ENCODE peak calls at places on chromosomes 7 and 10, in seven cellular contexts. C, M, X, P, Q, T and B are unnamed samples.

GRCh38 chr7:78149787-78150186 is 351.2 kb downstream of the PHTF2 start:
- DNase-seq in C (no peak), M (no peak), X (no peak), P (no peak), Q (no peak), T (no peak), B (no peak)

GRCh38 chr10:32253300-32253699 is 93.7 kb downstream of the EPC1 start:
- DNase-seq in C (peak; percentile 23), M (no peak), X (no peak), P (no peak), Q (no peak), T (no peak), B (no peak)

GRCh38 chr10:53477313-53477675 is 704.7 kb upstream of the MBL2 start:
- DNase-seq in C (no peak), M (no peak), X (no peak), P (no peak), Q (no peak), T (no peak), B (no peak)

GRCh38 chr7:73650524-73650923 is 17.1 kb upstream of the VPS37D start:
- DNase-seq in C (no peak), M (no peak), X (no peak), P (no peak), Q (no peak), T (no peak), B (no peak)

GRCh38 chr10:122498521-122498920 is 37.2 kb downstream of the HTRA1 start:
- DNase-seq in C (no peak), M (no peak), X (no peak), P (peak; percentile 47), Q (no peak), T (no peak), B (no peak)

GRCh38 chr10:86176850-86177249 is 189.7 kb downstream of the GRID1 start:
- DNase-seq in C (no peak), M (no peak), X (no peak), P (no peak), Q (no peak), T (no peak), B (no peak)

GRCh38 chr10:132133449-132134291 is 53.1 kb upstream of the DPYSL4 start:
- DNase-seq in C (no peak), M (no peak), X (no peak), P (no peak), Q (no peak), T (no peak), B (no peak)

GRCh38 chr10:5071411-5072198 is 22.6 kb upstream of the AKR1C3 start:
- DNase-seq in C (peak; percentile 99), M (peak; percentile 11), X (no peak), P (peak; percentile 16), Q (no peak), T (no peak), B (no peak)

GRCh38 chr7:8018961-8019360 is 50.4 kb downstream of the GLCCI1 start:
- DNase-seq in C (no peak), M (no peak), X (no peak), P (no peak), Q (no peak), T (no peak), B (no peak)

GRCh38 chr7:38334163-38334562 is 60.7 kb upstream of the TARP start:
- DNase-seq in C (no peak), M (no peak), X (no peak), P (no peak), Q (no peak), T (no peak), B (no peak)

GRCh38 chr10:4008676-4009382 is 223.8 kb upstream of the KLF6 start:
- DNase-seq in C (no peak), M (no peak), X (no peak), P (no peak), Q (no peak), T (no peak), B (no peak)

GRCh38 chr10:13272164-13272571 is 27.7 kb downstream of the PHYH start:
- DNase-seq in C (no peak), M (peak; percentile 68), X (no peak), P (peak; percentile 74), Q (no peak), T (no peak), B (no peak)

GRCh38 chr10:133394801-133395221 is 854 bp downstream of the MTG1 start:
- DNase-seq in C (no peak), M (peak; percentile 2), X (no peak), P (no peak), Q (no peak), T (no peak), B (no peak)

GRCh38 chr10:78952686-78953085 is 116.1 kb upstream of the ZMIZ1 start:
- DNase-seq in C (no peak), M (no peak), X (no peak), P (no peak), Q (no peak), T (peak; percentile 71), B (no peak)

GRCh38 chr10:118850418-118851061 is 95.8 kb upstream of the CACUL1 start:
- DNase-seq in C (peak; percentile 74), M (peak; percentile 22), X (peak; percentile 20), P (no peak), Q (peak; percentile 56), T (no peak), B (peak; percentile 58)

GRCh38 chr7:122756860-122757259 is 54.1 kb upstream of the RNF148 start:
- DNase-seq in C (no peak), M (no peak), X (no peak), P (no peak), Q (no peak), T (no peak), B (no peak)

GRCh38 chr10:122139226-122139625 is 131.9 kb upstream of the BTBD16 start:
- DNase-seq in C (no peak), M (no peak), X (no peak), P (no peak), Q (no peak), T (no peak), B (no peak)

GRCh38 chr7:33745934-33746333 is 159.4 kb upstream of the BMPER start:
- DNase-seq in C (no peak), M (no peak), X (no peak), P (no peak), Q (no peak), T (no peak), B (no peak)

GRCh38 chr10:117184821-117185220 is 12.5 kb upstream of the KCNK18 start:
- DNase-seq in C (no peak), M (no peak), X (no peak), P (no peak), Q (no peak), T (no peak), B (no peak)

GRCh38 chr10:132319853-132320669 is 11.9 kb upstream of the LRRC27 start:
- DNase-seq in C (peak; percentile 92), M (no peak), X (no peak), P (no peak), Q (no peak), T (peak; percentile 46), B (peak; percentile 34)

GRCh38 chr10:3468919-3469638 is 296.5 kb upstream of the PITRM1 start:
- DNase-seq in C (peak; percentile 79), M (no peak), X (no peak), P (no peak), Q (no peak), T (peak; percentile 24), B (peak; percentile 37)

GRCh38 chr10:52903397-52903938 is 130.9 kb upstream of the MBL2 start:
- DNase-seq in C (no peak), M (no peak), X (no peak), P (no peak), Q (no peak), T (no peak), B (no peak)

GRCh38 chr7:66352071-66352470 is 146.9 kb downstream of the TPST1 start:
- DNase-seq in C (no peak), M (no peak), X (no peak), P (no peak), Q (no peak), T (no peak), B (no peak)

GRCh38 chr7:135964791-135965190 is 12.4 kb downstream of the MTPN start:
- DNase-seq in C (no peak), M (no peak), X (no peak), P (no peak), Q (no peak), T (no peak), B (no peak)

GRCh38 chr10:93573051-93573909 is 6.8 kb downstream of the FFAR4 start:
- DNase-seq in C (no peak), M (no peak), X (no peak), P (peak; percentile 31), Q (no peak), T (no peak), B (no peak)

GRCh38 chr10:127364034-127364433 is 167.6 kb upstream of the INSYN2A start:
- DNase-seq in C (no peak), M (no peak), X (no peak), P (no peak), Q (no peak), T (no peak), B (no peak)

GRCh38 chr10:69335613-69336012 is 57.3 kb downstream of the HK1 start:
- DNase-seq in C (no peak), M (no peak), X (no peak), P (no peak), Q (no peak), T (no peak), B (no peak)

GRCh38 chr7:7707756-7708310 is 10.6 kb downstream of the RPA3 start:
- DNase-seq in C (no peak), M (no peak), X (no peak), P (no peak), Q (no peak), T (no peak), B (no peak)

GRCh38 chr10:71212249-71213126 is at the start of gene UNC5B:
- DNase-seq in C (peak; percentile 80), M (peak; percentile 93), X (peak; percentile 10), P (peak; percentile 91), Q (peak; percentile 43), T (no peak), B (peak; percentile 38)

GRCh38 chr10:30036341-30036740 is 23.0 kb downstream of the JCAD start:
- DNase-seq in C (no peak), M (no peak), X (no peak), P (no peak), Q (no peak), T (no peak), B (no peak)

GRCh38 chr7:80467069-80467468 is 44.8 kb downstream of the GNAT3 start:
- DNase-seq in C (peak; percentile 38), M (no peak), X (no peak), P (no peak), Q (no peak), T (no peak), B (no peak)

GRCh38 chr10:79405221-79405994 is 40.0 kb downstream of the ZCCHC24 start:
- DNase-seq in C (no peak), M (no peak), X (no peak), P (no peak), Q (no peak), T (no peak), B (no peak)

GRCh38 chr7:8637322-8637721 is 203.9 kb downstream of the NXPH1 start:
- DNase-seq in C (no peak), M (no peak), X (no peak), P (no peak), Q (no peak), T (no peak), B (no peak)

GRCh38 chr7:23863209-23863798 is 153.3 kb downstream of the STK31 start:
- DNase-seq in C (peak; percentile 55), M (no peak), X (no peak), P (no peak), Q (peak; percentile 2), T (no peak), B (no peak)

GRCh38 chr10:5283305-5284158 is 81.2 kb upstream of the UCN3 start:
- DNase-seq in C (peak; percentile 93), M (no peak), X (no peak), P (peak; percentile 1), Q (peak; percentile 36), T (no peak), B (peak; percentile 18)

GRCh38 chr7:5477723-5478531 is 54.3 kb upstream of the TNRC18 start:
- DNase-seq in C (no peak), M (no peak), X (no peak), P (no peak), Q (no peak), T (no peak), B (no peak)

GRCh38 chr10:7494034-7494433 is 83.2 kb upstream of the SFMBT2 start:
- DNase-seq in C (no peak), M (no peak), X (no peak), P (no peak), Q (no peak), T (no peak), B (no peak)

GRCh38 chr10:11279286-11279685 is 261.6 kb downstream of the CELF2 start:
- DNase-seq in C (no peak), M (no peak), X (no peak), P (no peak), Q (no peak), T (no peak), B (no peak)